ENCODE peak calls at places on chromosomes 2 and 18, in seven cellular contexts. One of them, this sample, is unnamed.
A peak's percentile ranks its signal among the peaks of the same experiment; 100 is the strongest.

GRCh38 chr2:54962935-54963334 is 87.3 kb downstream of the RTN4 start:
- DNase-seq in fibroblast of pulmonary artery: no peak
- DNase-seq in GM12865: no peak
- DNase-seq in Calu3: no peak
- DNase-seq in nephron progenitor cell: no peak
- DNase-seq in glutamatergic neuron: no peak
- DNase-seq in WERI-Rb-1: no peak
- DNase-seq in this sample: no peak

GRCh38 chr2:46116616-46117015 is 180.6 kb upstream of the EPAS1 start:
- DNase-seq in fibroblast of pulmonary artery: peak; percentile 60
- DNase-seq in GM12865: no peak
- DNase-seq in Calu3: no peak
- DNase-seq in nephron progenitor cell: no peak
- DNase-seq in glutamatergic neuron: no peak
- DNase-seq in WERI-Rb-1: no peak
- DNase-seq in this sample: no peak

GRCh38 chr18:5600376-5601071 is 56.7 kb upstream of the EPB41L3 start:
- DNase-seq in fibroblast of pulmonary artery: peak; percentile 49
- DNase-seq in GM12865: no peak
- DNase-seq in Calu3: no peak
- DNase-seq in nephron progenitor cell: no peak
- DNase-seq in glutamatergic neuron: no peak
- DNase-seq in WERI-Rb-1: no peak
- DNase-seq in this sample: no peak

GRCh38 chr2:9832586-9832985 is 10.7 kb upstream of the TAF1B start:
- DNase-seq in fibroblast of pulmonary artery: no peak
- DNase-seq in GM12865: no peak
- DNase-seq in Calu3: no peak
- DNase-seq in nephron progenitor cell: no peak
- DNase-seq in glutamatergic neuron: no peak
- DNase-seq in WERI-Rb-1: no peak
- DNase-seq in this sample: no peak

GRCh38 chr2:240704651-240705050 is 13.0 kb downstream of the AQP12A start:
- DNase-seq in fibroblast of pulmonary artery: no peak
- DNase-seq in GM12865: no peak
- DNase-seq in Calu3: no peak
- DNase-seq in nephron progenitor cell: no peak
- DNase-seq in glutamatergic neuron: no peak
- DNase-seq in WERI-Rb-1: no peak
- DNase-seq in this sample: no peak

GRCh38 chr2:165778653-165779451 is 15.2 kb downstream of the GALNT3 start:
- DNase-seq in fibroblast of pulmonary artery: peak; percentile 22
- DNase-seq in GM12865: peak; percentile 44
- DNase-seq in Calu3: peak; percentile 43
- DNase-seq in nephron progenitor cell: no peak
- DNase-seq in glutamatergic neuron: no peak
- DNase-seq in WERI-Rb-1: no peak
- DNase-seq in this sample: no peak

GRCh38 chr2:162890690-162891311 is 52.2 kb upstream of the KCNH7 start:
- DNase-seq in fibroblast of pulmonary artery: peak; percentile 81
- DNase-seq in GM12865: peak; percentile 63
- DNase-seq in Calu3: peak; percentile 61
- DNase-seq in nephron progenitor cell: peak; percentile 31
- DNase-seq in glutamatergic neuron: peak; percentile 22
- DNase-seq in WERI-Rb-1: peak; percentile 29
- DNase-seq in this sample: no peak

GRCh38 chr2:151275291-151275690 is 13.6 kb upstream of the RBM43 start:
- DNase-seq in fibroblast of pulmonary artery: no peak
- DNase-seq in GM12865: no peak
- DNase-seq in Calu3: no peak
- DNase-seq in nephron progenitor cell: no peak
- DNase-seq in glutamatergic neuron: no peak
- DNase-seq in WERI-Rb-1: no peak
- DNase-seq in this sample: no peak

GRCh38 chr2:9263388-9263787 is 56.8 kb downstream of the ASAP2 start:
- DNase-seq in fibroblast of pulmonary artery: no peak
- DNase-seq in GM12865: no peak
- DNase-seq in Calu3: no peak
- DNase-seq in nephron progenitor cell: no peak
- DNase-seq in glutamatergic neuron: no peak
- DNase-seq in WERI-Rb-1: no peak
- DNase-seq in this sample: no peak

GRCh38 chr2:64437883-64438282 is 16.1 kb upstream of the LGALSL start:
- DNase-seq in fibroblast of pulmonary artery: no peak
- DNase-seq in GM12865: no peak
- DNase-seq in Calu3: no peak
- DNase-seq in nephron progenitor cell: no peak
- DNase-seq in glutamatergic neuron: no peak
- DNase-seq in WERI-Rb-1: no peak
- DNase-seq in this sample: no peak

GRCh38 chr2:26649322-26649721 is 8.2 kb upstream of the CIB4 start:
- DNase-seq in fibroblast of pulmonary artery: no peak
- DNase-seq in GM12865: no peak
- DNase-seq in Calu3: no peak
- DNase-seq in nephron progenitor cell: no peak
- DNase-seq in glutamatergic neuron: no peak
- DNase-seq in WERI-Rb-1: peak; percentile 11
- DNase-seq in this sample: no peak

GRCh38 chr18:51077217-51077616 is 47.2 kb downstream of the SMAD4 start:
- DNase-seq in fibroblast of pulmonary artery: peak; percentile 33
- DNase-seq in GM12865: peak; percentile 38
- DNase-seq in Calu3: no peak
- DNase-seq in nephron progenitor cell: no peak
- DNase-seq in glutamatergic neuron: no peak
- DNase-seq in WERI-Rb-1: no peak
- DNase-seq in this sample: no peak

GRCh38 chr18:30352551-30353168 is 689.9 kb downstream of the DSC3 start:
- DNase-seq in fibroblast of pulmonary artery: no peak
- DNase-seq in GM12865: no peak
- DNase-seq in Calu3: no peak
- DNase-seq in nephron progenitor cell: no peak
- DNase-seq in glutamatergic neuron: no peak
- DNase-seq in WERI-Rb-1: no peak
- DNase-seq in this sample: no peak

GRCh38 chr2:95076705-95077520 is 44.7 kb downstream of the MRPS5 start:
- DNase-seq in fibroblast of pulmonary artery: peak; percentile 50
- DNase-seq in GM12865: peak; percentile 81
- DNase-seq in Calu3: peak; percentile 95
- DNase-seq in nephron progenitor cell: peak; percentile 87
- DNase-seq in glutamatergic neuron: peak; percentile 91
- DNase-seq in WERI-Rb-1: peak; percentile 94
- DNase-seq in this sample: peak; percentile 88

GRCh38 chr2:3462493-3463104 is 56.7 kb downstream of the ADI1 start:
- DNase-seq in fibroblast of pulmonary artery: no peak
- DNase-seq in GM12865: no peak
- DNase-seq in Calu3: no peak
- DNase-seq in nephron progenitor cell: no peak
- DNase-seq in glutamatergic neuron: no peak
- DNase-seq in WERI-Rb-1: no peak
- DNase-seq in this sample: no peak
- TF ChIP-seq CTCF in fibroblast of pulmonary artery: no peak
- TF ChIP-seq CTCF in GM12865: no peak
- TF ChIP-seq CTCF in Calu3: no peak
- TF ChIP-seq CTCF in nephron progenitor cell: peak; percentile 26
- TF ChIP-seq CTCF in glutamatergic neuron: peak; percentile 63
- TF ChIP-seq CTCF in WERI-Rb-1: no peak
- TF ChIP-seq CTCF in this sample: peak; percentile 27

DNA sequence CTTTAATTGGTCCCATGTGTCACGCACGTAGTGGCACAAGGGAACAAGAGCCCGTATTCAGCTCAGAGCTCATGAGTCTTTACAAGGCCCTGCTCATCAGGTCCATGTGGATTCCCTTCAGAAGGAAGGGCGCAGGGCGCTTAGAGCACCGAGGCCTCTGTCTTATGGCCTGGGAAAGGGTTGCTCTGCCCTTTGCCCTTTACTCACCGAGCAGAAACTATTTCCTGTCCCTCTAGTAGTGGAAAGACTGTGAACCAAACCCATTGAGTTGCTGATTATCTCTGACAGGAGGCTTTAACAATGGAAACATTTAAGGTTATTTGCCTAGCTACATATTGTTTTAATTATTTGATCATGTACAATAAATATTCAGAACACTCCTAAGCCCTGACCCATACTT is 102.0 kb upstream of the ACAA2 start:
- DNase-seq in fibroblast of pulmonary artery: no peak
- DNase-seq in GM12865: no peak
- DNase-seq in Calu3: no peak
- DNase-seq in nephron progenitor cell: no peak
- DNase-seq in glutamatergic neuron: no peak
- DNase-seq in WERI-Rb-1: no peak
- DNase-seq in this sample: no peak
- TF ChIP-seq CTCF in fibroblast of pulmonary artery: no peak
- TF ChIP-seq CTCF in GM12865: no peak
- TF ChIP-seq CTCF in Calu3: no peak
- TF ChIP-seq CTCF in nephron progenitor cell: no peak
- TF ChIP-seq CTCF in glutamatergic neuron: no peak
- TF ChIP-seq CTCF in WERI-Rb-1: no peak
- TF ChIP-seq CTCF in this sample: no peak

DNA sequence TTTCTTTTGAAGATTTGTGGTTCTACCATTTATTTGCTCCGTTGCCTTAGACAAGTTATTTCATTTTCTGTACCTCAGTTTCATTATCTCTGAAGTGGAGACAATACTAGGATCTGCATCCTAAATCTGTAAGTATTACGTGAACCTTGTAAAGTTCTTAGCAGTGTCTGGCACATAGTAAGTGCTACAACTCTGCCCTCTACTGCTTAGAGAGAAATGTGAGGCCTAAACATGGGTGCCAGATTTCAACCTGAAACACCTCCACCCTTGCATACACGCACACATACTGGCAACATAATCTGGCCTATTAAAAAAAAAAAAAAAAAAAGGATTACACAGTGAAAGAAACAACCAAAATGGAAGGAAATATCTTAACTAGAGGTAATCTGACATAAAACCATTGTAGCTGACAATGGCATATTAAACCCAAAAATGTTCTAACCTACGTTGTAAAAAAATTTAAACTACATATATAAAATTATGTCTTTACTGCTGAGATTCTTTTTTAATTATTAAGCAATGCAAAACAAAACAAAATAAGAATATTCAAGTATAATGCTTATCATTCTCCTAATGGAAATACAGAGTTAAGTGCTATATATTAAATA is 132.6 kb downstream of the MAP2 start:
- DNase-seq in fibroblast of pulmonary artery: peak; percentile 82
- DNase-seq in GM12865: peak; percentile 39
- DNase-seq in Calu3: peak; percentile 22
- DNase-seq in nephron progenitor cell: no peak
- DNase-seq in glutamatergic neuron: no peak
- DNase-seq in WERI-Rb-1: peak; percentile 24
- DNase-seq in this sample: no peak
- TF ChIP-seq CTCF in fibroblast of pulmonary artery: peak; percentile 81
- TF ChIP-seq CTCF in GM12865: peak; percentile 40
- TF ChIP-seq CTCF in Calu3: peak; percentile 37
- TF ChIP-seq CTCF in nephron progenitor cell: peak; percentile 14
- TF ChIP-seq CTCF in glutamatergic neuron: no peak
- TF ChIP-seq CTCF in WERI-Rb-1: peak; percentile 52
- TF ChIP-seq CTCF in this sample: peak; percentile 47

GRCh38 chr2:74648009-74648443 is at the start of gene M1AP:
- DNase-seq in fibroblast of pulmonary artery: no peak
- DNase-seq in GM12865: no peak
- DNase-seq in Calu3: no peak
- DNase-seq in nephron progenitor cell: peak; percentile 23
- DNase-seq in glutamatergic neuron: peak; percentile 35
- DNase-seq in WERI-Rb-1: no peak
- DNase-seq in this sample: no peak
- TF ChIP-seq CTCF in fibroblast of pulmonary artery: no peak
- TF ChIP-seq CTCF in GM12865: peak; percentile 22
- TF ChIP-seq CTCF in Calu3: no peak
- TF ChIP-seq CTCF in nephron progenitor cell: no peak
- TF ChIP-seq CTCF in glutamatergic neuron: no peak
- TF ChIP-seq CTCF in WERI-Rb-1: no peak
- TF ChIP-seq CTCF in this sample: no peak

DNA sequence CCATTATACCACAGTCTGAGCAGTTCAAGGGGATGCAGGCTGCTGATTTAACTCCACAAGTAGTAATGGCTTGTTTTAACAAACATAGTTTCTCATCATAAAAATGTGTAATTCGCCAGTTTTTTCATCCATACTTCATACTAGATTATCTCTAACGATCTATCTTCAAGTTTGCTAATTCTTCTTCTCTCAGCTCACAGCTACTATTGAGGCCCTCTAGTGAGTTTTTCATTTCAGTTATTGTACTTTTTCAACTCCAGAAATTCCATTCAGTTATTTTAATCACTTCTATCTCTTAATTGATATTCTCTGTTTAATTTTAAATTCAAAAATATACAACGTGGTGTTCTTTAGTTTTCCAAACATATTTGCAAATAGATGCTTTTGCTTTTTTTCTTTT is 20.1 kb upstream of the TMEM87B start:
- DNase-seq in fibroblast of pulmonary artery: no peak
- DNase-seq in GM12865: no peak
- DNase-seq in Calu3: no peak
- DNase-seq in nephron progenitor cell: no peak
- DNase-seq in glutamatergic neuron: no peak
- DNase-seq in WERI-Rb-1: no peak
- DNase-seq in this sample: no peak
- TF ChIP-seq CTCF in fibroblast of pulmonary artery: no peak
- TF ChIP-seq CTCF in GM12865: no peak
- TF ChIP-seq CTCF in Calu3: no peak
- TF ChIP-seq CTCF in nephron progenitor cell: no peak
- TF ChIP-seq CTCF in glutamatergic neuron: no peak
- TF ChIP-seq CTCF in WERI-Rb-1: no peak
- TF ChIP-seq CTCF in this sample: no peak

GRCh38 chr2:239158641-239159475 is 242.0 kb downstream of the HDAC4 start:
- DNase-seq in fibroblast of pulmonary artery: no peak
- DNase-seq in GM12865: no peak
- DNase-seq in Calu3: no peak
- DNase-seq in nephron progenitor cell: no peak
- DNase-seq in glutamatergic neuron: peak; percentile 26
- DNase-seq in WERI-Rb-1: no peak
- DNase-seq in this sample: peak; percentile 58
- TF ChIP-seq CTCF in fibroblast of pulmonary artery: no peak
- TF ChIP-seq CTCF in GM12865: no peak
- TF ChIP-seq CTCF in Calu3: no peak
- TF ChIP-seq CTCF in nephron progenitor cell: no peak
- TF ChIP-seq CTCF in glutamatergic neuron: no peak
- TF ChIP-seq CTCF in WERI-Rb-1: no peak
- TF ChIP-seq CTCF in this sample: no peak